ENCODE peak calls at places on chromosomes 13 and 19, in ten cellular contexts. E, L, A, U, B, V, O, G, N and M are unnamed samples.

GRCh38 chr13:46202956-46203355 is 8.8 kb upstream of the LRRC63 start:
- DNase-seq in E (no peak), L (no peak), A (no peak), U (no peak), B (no peak), V (no peak), O (no peak), G (no peak), N (no peak), M (no peak)

GRCh38 chr19:21023901-21024300 is 3.4 kb downstream of the ZNF430 start:
- DNase-seq in E (no peak), L (peak; percentile 1), A (no peak), U (no peak), B (no peak), V (no peak), O (no peak), G (no peak), N (no peak), M (no peak)

GRCh38 chr13:113390874-113391497 is 27.1 kb upstream of the GRTP1 start:
- DNase-seq in E (no peak), L (no peak), A (no peak), U (no peak), B (no peak), V (peak; percentile 44), O (no peak), G (no peak), N (no peak), M (no peak)

GRCh38 chr13:23567792-23568480 is 2.3 kb upstream of the TNFRSF19 start:
- DNase-seq in E (no peak), L (no peak), A (no peak), U (peak; percentile 70), B (peak; percentile 66), V (peak; percentile 85), O (no peak), G (no peak), N (no peak), M (no peak)

GRCh38 chr13:98480915-98481510 is 95.9 kb downstream of the STK24 start:
- DNase-seq in E (no peak), L (peak; percentile 26), A (no peak), U (no peak), B (no peak), V (no peak), O (peak; percentile 38), G (no peak), N (peak; percentile 63), M (no peak)

GRCh38 chr13:95540848-95541247 is 11.7 kb upstream of the CLDN10 start:
- DNase-seq in E (no peak), L (no peak), A (no peak), U (no peak), B (no peak), V (no peak), O (peak; percentile 50), G (peak; percentile 49), N (no peak), M (no peak)

GRCh38 chr13:33472446-33472845 is 186.9 kb upstream of the STARD13 start:
- DNase-seq in E (no peak), L (no peak), A (no peak), U (no peak), B (no peak), V (no peak), O (no peak), G (no peak), N (no peak), M (no peak)

GRCh38 chr19:20414133-20414532 is 151.4 kb downstream of the ZNF737 start:
- DNase-seq in E (no peak), L (no peak), A (no peak), U (no peak), B (no peak), V (no peak), O (no peak), G (no peak), N (no peak), M (no peak)

GRCh38 chr19:29873024-29873800 is 61.4 kb downstream of the CCNE1 start:
- DNase-seq in E (peak; percentile 33), L (peak; percentile 25), A (peak; percentile 54), U (peak; percentile 66), B (peak; percentile 94), V (peak; percentile 87), O (peak; percentile 8), G (peak; percentile 59), N (peak; percentile 71), M (peak; percentile 55)